ENCODE peak calls at places on chromosomes 7 and 10, in seven cellular contexts. F, S, N, C, T, V and A are unnamed samples.

GRCh38 chr10:116554628-116555027 is 8.9 kb downstream of the PNLIP start:
- DNase-seq in S (no peak), T (no peak), V (no peak), F (no peak), C (no peak), N (no peak), A (no peak)

GRCh38 chr7:35694161-35694783 is 663 bp downstream of the HERPUD2 start:
- DNase-seq in C (no peak), V (no peak), T (no peak), S (no peak), F (no peak), N (no peak), A (no peak)

GRCh38 chr7:131895541-131896173 is 339.2 kb upstream of the PODXL start:
- DNase-seq in V (peak), N (no peak), S (no peak), F (no peak), C (no peak), T (no peak), A (no peak)

GRCh38 chr10:75104842-75105241 is 6.6 kb upstream of the SAMD8 start:
- DNase-seq in C (peak), T (no peak), S (no peak), F (no peak), V (no peak), N (no peak), A (no peak)

GRCh38 chr7:155169081-155169480 is 99.0 kb downstream of the HTR5A start:
- DNase-seq in V (no peak), S (no peak), F (no peak), T (no peak), N (no peak), C (no peak), A (no peak)

GRCh38 chr7:36227223-36227622 is 74.2 kb downstream of the EEPD1 start:
- DNase-seq in S (no peak), N (peak), F (no peak), T (no peak), C (peak), V (no peak), A (no peak)

GRCh38 chr7:22250390-22250789 is 106.6 kb downstream of the RAPGEF5 start:
- DNase-seq in S (no peak), N (no peak), F (no peak), C (no peak), V (no peak), T (no peak), A (no peak)

GRCh38 chr10:27997865-27998177 is 1.1 kb downstream of the ODAD2 start:
- DNase-seq in F (no peak), C (no peak), S (no peak), V (no peak), N (no peak), T (no peak), A (no peak)

GRCh38 chr10:3754727-3755439 is 30.1 kb downstream of the KLF6 start:
- DNase-seq in S (no peak), C (no peak), T (no peak), F (no peak), N (no peak), V (peak), A (no peak)